ENCODE peak calls at places on chromosomes 1 and 21, in five cellular contexts. N is body of pancreas; V is OCI-M1; G is CD4-positive, CD25-positive, alpha-beta regulatory T cell; L is COR-L47. Y is an unnamed sample.

GRCh38 chr21:43919871-43920801 is 55.1 kb downstream of the AGPAT3 start:
- DNase-seq in N (no peak), V (no peak), G (no peak), L (peak), Y (no peak)

GRCh38 chr1:115757866-115758265 is 10.6 kb downstream of the CASQ2 start:
- DNase-seq in N (no peak), V (no peak), G (no peak), L (no peak), Y (no peak)

GRCh38 chr1:63888984-63889383 is 115.2 kb downstream of the ROR1 start:
- DNase-seq in N (no peak), V (no peak), G (no peak), L (no peak), Y (no peak)

GRCh38 chr1:43338001-43338400 is 383 bp downstream of the MPL start:
- DNase-seq in N (no peak), V (no peak), G (no peak), L (no peak), Y (no peak)

GRCh38 chr1:166184897-166185296 is 18.1 kb upstream of the FAM78B start:
- DNase-seq in N (no peak), V (no peak), G (no peak), L (no peak), Y (no peak)

GRCh38 chr1:179253286-179253972 is 24.0 kb upstream of the ABL2 start:
- DNase-seq in N (no peak), V (peak), G (no peak), L (no peak), Y (no peak)

GRCh38 chr1:182143825-182144661 is 82.5 kb upstream of the ZNF648 start:
- DNase-seq in N (peak), V (peak), G (no peak), L (no peak), Y (peak)

GRCh38 chr21:14740116-14740515 is 194.0 kb upstream of the SAMSN1 start:
- DNase-seq in N (no peak), V (no peak), G (no peak), L (no peak), Y (no peak)

GRCh38 chr1:1406101-1406820 is 832 bp downstream of the MRPL20 start:
- DNase-seq in N (no peak), V (no peak), G (no peak), L (no peak), Y (no peak)

GRCh38 chr1:178126790-178127189 is 32.9 kb downstream of the RASAL2 start:
- DNase-seq in N (peak), V (peak), G (no peak), L (no peak), Y (no peak)

GRCh38 chr1:224333939-224334701 is 4.1 kb upstream of the NVL start:
- DNase-seq in N (no peak), V (peak), G (no peak), L (no peak), Y (no peak)

GRCh38 chr21:31142600-31142999 is 104.3 kb upstream of the KRTAP19-8 start:
- DNase-seq in N (no peak), V (no peak), G (peak), L (no peak), Y (no peak)

GRCh38 chr21:42061195-42061865 is 9.8 kb upstream of the UMODL1 start:
- DNase-seq in N (peak), V (peak), G (peak), L (no peak), Y (peak)

GRCh38 chr1:23790696-23791433 is at the start of gene LYPLA2:
- DNase-seq in N (peak), V (peak), G (peak), L (peak), Y (peak)

GRCh38 chr1:16122916-16123315 is 33.0 kb downstream of the EPHA2 start:
- DNase-seq in N (no peak), V (peak), G (no peak), L (no peak), Y (no peak)

GRCh38 chr1:158019177-158019868 is 25.9 kb downstream of the KIRREL1 start:
- DNase-seq in N (peak), V (no peak), G (no peak), L (no peak), Y (no peak)

GRCh38 chr1:82778612-82779011 is 977.9 kb downstream of the ADGRL2 start:
- DNase-seq in N (no peak), V (peak), G (no peak), L (no peak), Y (no peak)

GRCh38 chr1:55051621-55052020 is 12.3 kb downstream of the PCSK9 start:
- DNase-seq in N (no peak), V (no peak), G (no peak), L (no peak), Y (no peak)

GRCh38 chr1:229621663-229622062 is 4.3 kb downstream of the TAF5L start:
- DNase-seq in N (no peak), V (no peak), G (no peak), L (no peak), Y (no peak)

GRCh38 chr1:11158720-11159321 is 30.3 kb upstream of the ANGPTL7 start:
- DNase-seq in N (peak), V (no peak), G (no peak), L (no peak), Y (no peak)

GRCh38 chr1:84960371-84960770 is 36.5 kb downstream of the MCOLN2 start:
- DNase-seq in N (no peak), V (peak), G (no peak), L (no peak), Y (no peak)

GRCh38 chr1:44829506-44830384 is 13.3 kb downstream of the PTCH2 start:
- DNase-seq in N (no peak), V (no peak), G (no peak), L (no peak), Y (no peak)

GRCh38 chr1:106746448-106747085 is 309.9 kb upstream of the PRMT6 start:
- DNase-seq in N (no peak), V (peak), G (no peak), L (peak), Y (no peak)

GRCh38 chr1:8095584-8095983 is 69.5 kb upstream of the ERRFI1 start:
- DNase-seq in N (no peak), V (no peak), G (no peak), L (no peak), Y (no peak)

GRCh38 chr1:116724765-116725375 is 29.4 kb upstream of the CD2 start:
- DNase-seq in N (peak), V (peak), G (peak), L (peak), Y (peak)

GRCh38 chr1:32761253-32761877 is 55.8 kb downstream of the YARS1 start:
- DNase-seq in N (peak), V (peak), G (no peak), L (no peak), Y (peak)

GRCh38 chr1:1777950-1778826 is at the start of gene NADK:
- DNase-seq in N (peak), V (peak), G (peak), L (peak), Y (peak)

GRCh38 chr1:17948594-17948993 is 159.0 kb upstream of the IGSF21 start:
- DNase-seq in N (no peak), V (no peak), G (no peak), L (no peak), Y (no peak)

Y was measured in colonic mucosa.